ENCODE peak calls at places on chromosomes 11 and 22, in eight cellular contexts. A is neuronal stem cell; H is hepatocyte; K is testis; S is right lobe of liver; D is endodermal cell; N is tibial nerve; T is CD8-positive, alpha-beta memory T cell. R is an unnamed sample.

GRCh38 chr11:6270584-6271246 is 11.1 kb downstream of the CCKBR start:
- DNase-seq in A (no peak), D (peak; percentile 38), N (no peak), S (no peak), T (no peak), H (no peak), K (no peak), R (peak; percentile 52)

GRCh38 chr22:26573026-26573662 is 16.8 kb downstream of the TPST2 start:
- DNase-seq in T (no peak), H (no peak), S (no peak), K (no peak), A (no peak), D (no peak), N (no peak), R (peak; percentile 86)

GRCh38 chr22:32723632-32724031 is 77.9 kb upstream of the TIMP3 start:
- DNase-seq in S (no peak), A (no peak), N (peak; percentile 33), D (no peak), T (peak; percentile 15), H (peak; percentile 61), K (peak; percentile 70), R (peak; percentile 73)

GRCh38 chr22:25282671-25283561 is 63.5 kb downstream of the CRYBB2 start:
- DNase-seq in N (no peak), K (peak; percentile 26), A (peak; percentile 18), D (peak; percentile 87), S (no peak), T (no peak), H (peak; percentile 4), R (no peak)

GRCh38 chr22:44718418-44718817 is 16.4 kb downstream of the PRR5 start:
- DNase-seq in K (no peak), S (no peak), D (no peak), N (no peak), T (peak; percentile 62), A (no peak), H (no peak), R (no peak)

GRCh38 chr11:107593941-107594340 is 3.0 kb downstream of the ELMOD1 start:
- DNase-seq in D (no peak), S (no peak), H (no peak), K (no peak), T (no peak), N (no peak), A (no peak), R (no peak)

GRCh38 chr11:47130541-47130940 is 46.1 kb downstream of the ARFGAP2 start:
- DNase-seq in S (no peak), D (peak; percentile 53), N (peak; percentile 59), K (no peak), H (no peak), T (no peak), A (no peak), R (no peak)

GRCh38 chr11:95520765-95521542 is 268.6 kb downstream of the FAM76B start:
- DNase-seq in N (no peak), A (no peak), D (no peak), S (no peak), K (peak; percentile 18), T (no peak), H (no peak), R (no peak)

GRCh38 chr11:74592063-74592440 is 330 bp upstream of the POLD3 start:
- DNase-seq in A (no peak), K (no peak), T (no peak), H (no peak), N (no peak), D (no peak), S (no peak), R (no peak)

GRCh38 chr11:120385110-120385509 is 48.9 kb downstream of the ARHGEF12 start:
- DNase-seq in T (no peak), H (no peak), A (no peak), S (no peak), K (no peak), D (no peak), N (no peak), R (no peak)

GRCh38 chr11:61967924-61968757 is 707 bp upstream of the FTH1 start:
- DNase-seq in K (no peak), T (peak; percentile 30), N (no peak), D (peak; percentile 79), A (no peak), H (peak; percentile 53), S (peak; percentile 67), R (peak; percentile 88)

GRCh38 chr22:39234867-39235687 is 9.7 kb downstream of the PDGFB start:
- DNase-seq in D (no peak), H (no peak), K (no peak), T (no peak), S (peak; percentile 70), A (no peak), N (no peak), R (peak; percentile 88)
- H3K4me1 ChIP-seq in D (peaks cover 10% of the 10 kb centered on the region), H (peaks cover 20% of the 10 kb centered on the region), K (peaks cover 22% of the 10 kb centered on the region), T (peaks cover 51% of the 10 kb centered on the region), S (peaks cover 7% of the 10 kb centered on the region), A (peaks cover 64% of the 10 kb centered on the region), N (no peaks in the 10 kb centered on the region), R (peaks cover 25% of the 10 kb centered on the region)

DNA sequence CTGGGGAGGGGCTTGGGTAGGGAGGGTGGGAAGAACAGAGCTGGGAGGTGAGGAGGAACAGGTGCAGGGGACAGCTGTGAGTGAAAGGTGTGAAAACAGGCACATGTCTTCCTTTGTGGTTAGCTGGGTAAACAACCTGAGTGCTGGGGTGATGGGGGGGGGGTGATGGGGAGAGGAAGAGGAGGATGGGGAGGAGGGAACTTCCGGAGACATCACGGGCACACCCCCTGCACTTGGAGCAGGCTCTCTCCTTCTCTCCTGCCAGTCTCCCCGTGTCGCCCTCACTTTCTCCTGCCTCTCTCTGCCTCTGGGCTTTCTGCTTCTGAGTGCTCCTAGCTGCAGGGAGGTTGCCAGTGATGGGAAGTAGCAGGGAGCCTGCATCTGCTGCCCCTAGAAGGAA is 8.8 kb downstream of the CXCR5 start:
- DNase-seq in S (no peak), K (no peak), N (no peak), D (no peak), T (peak; percentile 71), A (no peak), H (no peak), R (no peak)
- H3K4me3 ChIP-seq in S (no peak overlapping the region), K (no peak overlapping the region), N (no peak overlapping the region), D (no peak overlapping the region), T (peak overlapping the region; percentile 59), A (no peak overlapping the region), H (no peak overlapping the region), R (no peak overlapping the region)

GRCh38 chr11:72836111-72836510 is 21.9 kb downstream of the ATG16L2 start:
- DNase-seq in N (no peak), K (no peak), A (no peak), T (no peak), H (no peak), D (no peak), S (peak; percentile 59), R (peak; percentile 86)
- H3K27ac ChIP-seq in N (peak overlapping the region; percentile 82), K (peak overlapping the region; percentile 86), A (no peak overlapping the region), T (no peak overlapping the region), H (peak overlapping the region; percentile 38), D (no peak overlapping the region), S (peak overlapping the region; percentile 58), R (peak overlapping the region; percentile 96)

GRCh38 chr11:16815047-16815767 is 76.8 kb downstream of the C11orf58 start:
- DNase-seq in S (peak; percentile 90), T (no peak), H (no peak), K (peak; percentile 51), N (peak; percentile 45), A (no peak), D (no peak), R (peak; percentile 71)
- H3K4me1 ChIP-seq in S (peaks cover 19% of the 10 kb centered on the region), T (no peaks in the 10 kb centered on the region), H (peaks cover 5% of the 10 kb centered on the region), K (peaks cover 35% of the 10 kb centered on the region), N (no peaks in the 10 kb centered on the region), A (peaks cover 15% of the 10 kb centered on the region), D (peaks cover 28% of the 10 kb centered on the region), R (peaks cover 8% of the 10 kb centered on the region)

DNA sequence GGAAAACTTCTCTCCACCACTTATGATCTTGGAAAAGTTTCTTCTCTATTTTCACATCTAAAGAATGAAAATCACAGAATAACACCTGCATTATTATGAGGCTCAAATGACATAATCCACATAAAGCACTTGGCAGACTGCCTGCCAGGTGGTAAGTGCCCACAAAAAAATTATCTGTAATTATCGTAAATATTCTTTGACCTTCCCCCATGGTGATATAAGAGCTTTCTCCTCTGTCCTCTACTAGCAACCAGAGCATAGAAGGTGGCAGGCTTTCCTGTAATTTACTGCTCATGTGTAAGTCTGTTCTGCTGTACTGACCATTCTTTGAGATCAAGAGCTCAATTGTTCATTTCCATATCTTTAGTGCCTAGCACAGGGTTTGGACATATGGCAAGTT is 51.7 kb upstream of the EED start:
- DNase-seq in D (no peak), S (no peak), K (no peak), A (no peak), H (no peak), T (no peak), N (no peak), R (no peak)
- H3K4me3 ChIP-seq in D (no peak overlapping the region), S (no peak overlapping the region), K (no peak overlapping the region), A (no peak overlapping the region), H (no peak overlapping the region), T (peak overlapping the region; percentile 33), N (no peak overlapping the region), R (no peak overlapping the region)

GRCh38 chr11:19934828-19935259 is 222.2 kb downstream of the NAV2 start:
- DNase-seq in S (no peak), A (no peak), H (no peak), T (no peak), N (no peak), D (no peak), K (no peak), R (no peak)
- H3K27ac ChIP-seq in S (no peak overlapping the region), A (peak overlapping the region; percentile 1), H (no peak overlapping the region), T (no peak overlapping the region), N (no peak overlapping the region), D (no peak overlapping the region), K (no peak overlapping the region), R (no peak overlapping the region)

GRCh38 chr11:78429209-78429608 is 11.6 kb upstream of the GAB2 start:
- DNase-seq in S (no peak), K (no peak), H (no peak), N (no peak), D (no peak), A (no peak), T (no peak), R (no peak)

GRCh38 chr11:78429667-78430066 is 12.0 kb upstream of the GAB2 start:
- DNase-seq in H (no peak), K (no peak), D (no peak), T (no peak), A (no peak), N (no peak), S (no peak), R (no peak)

GRCh38 chr11:78428273-78428651 is 10.6 kb upstream of the GAB2 start:
- DNase-seq in S (no peak), D (no peak), H (no peak), K (no peak), A (no peak), N (no peak), T (no peak), R (no peak)

GRCh38 chr11:78427615-78428272 is 10.1 kb upstream of the GAB2 start:
- DNase-seq in T (no peak), H (no peak), A (no peak), S (no peak), D (no peak), K (no peak), N (no peak), R (no peak)

DNA sequence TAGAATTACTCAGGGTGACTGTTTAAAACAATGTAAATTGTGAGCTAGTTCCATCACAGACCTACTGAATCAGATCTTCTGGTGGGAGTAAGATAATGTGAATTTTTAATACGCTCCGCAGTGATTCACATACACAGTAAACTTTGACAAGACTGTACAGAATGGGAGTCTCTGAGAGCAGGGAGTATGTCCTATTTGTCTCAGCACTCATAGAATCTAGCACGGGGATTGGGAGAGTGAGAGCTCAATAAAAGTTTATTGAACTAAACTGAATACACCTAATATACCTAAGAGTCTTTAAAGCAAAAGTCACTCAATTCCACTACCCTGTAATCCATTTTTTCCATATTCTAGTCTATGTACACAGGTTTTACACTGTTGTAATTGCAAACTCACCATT is 11.2 kb upstream of the GAB2 start:
- DNase-seq in D (no peak), S (no peak), N (no peak), A (no peak), K (no peak), T (no peak), H (no peak), R (no peak)
- H3K4me1 ChIP-seq in D (peaks cover 17% of the 10 kb centered on the region), S (no peaks in the 10 kb centered on the region), N (no peaks in the 10 kb centered on the region), A (peaks cover 3% of the 10 kb centered on the region), K (no peaks in the 10 kb centered on the region), T (no peaks in the 10 kb centered on the region), H (no peaks in the 10 kb centered on the region), R (no peaks in the 10 kb centered on the region)